ENCODE peak calls at places on chromosomes 16 and 17, in nine cellular contexts. M is T-helper 1 cell; L is CD4-positive, alpha-beta memory T cell; J is astrocyte of the spinal cord; H is endothelial cell; O is heart right ventricle; Y is activated CD4-positive, alpha-beta T cell treated with anti-CD3 and anti-CD28 coated beads, Interleukin-2, amount 10 ng/mL, durations not matched to agents 7 days and 5 days; Z is germinal center; G is KBM-7. V is an unnamed sample.
A peak's percentile ranks its signal among the peaks of the same experiment; 100 is the strongest.

GRCh38 chr16:14371778-14372431 is 258.2 kb downstream of the PARN start:
- DNase-seq in G (no peak), J (no peak), H (no peak), M (no peak), Y (no peak), Z (no peak), O (no peak), L (no peak), V (no peak)

GRCh38 chr17:26963163-26963503 is 330.8 kb upstream of the WSB1 start:
- DNase-seq in L (no peak), G (no peak), J (no peak), O (no peak), Z (no peak), H (no peak), Y (no peak), M (no peak), V (no peak)

GRCh38 chr17:57649191-57649590 is 95.9 kb downstream of the CCDC182 start:
- DNase-seq in J (no peak), Y (no peak), O (no peak), M (no peak), H (no peak), L (no peak), G (no peak), Z (no peak), V (no peak)

GRCh38 chr17:19237389-19238166 is 412 bp downstream of the EPN2 start:
- DNase-seq in Z (peak; percentile 35), J (no peak), H (peak; percentile 37), G (peak; percentile 34), Y (no peak), M (peak; percentile 16), O (peak; percentile 50), L (peak; percentile 55), V (no peak)

GRCh38 chr16:66486773-66487579 is 59.9 kb downstream of the BEAN1 start:
- DNase-seq in O (peak; percentile 38), J (peak; percentile 91), Z (no peak), Y (no peak), G (peak; percentile 66), M (no peak), H (no peak), L (no peak), V (peak; percentile 41)

GRCh38 chr16:81645303-81645702 is 133.8 kb upstream of the PLCG2 start:
- DNase-seq in H (no peak), Y (no peak), O (peak; percentile 61), J (peak; percentile 97), M (no peak), G (no peak), L (no peak), Z (no peak), V (no peak)

GRCh38 chr16:88072571-88073001 is 121.4 kb downstream of the BANP start:
- DNase-seq in Z (no peak), Y (no peak), O (no peak), M (no peak), H (no peak), G (no peak), L (no peak), J (no peak), V (no peak)

GRCh38 chr17:66767164-66767933 is 67.6 kb upstream of the CACNG5 start:
- DNase-seq in G (no peak), O (no peak), Z (no peak), L (no peak), Y (no peak), J (no peak), M (no peak), H (no peak), V (no peak)

GRCh38 chr17:6525111-6525510 is 31.2 kb downstream of the PITPNM3 start:
- DNase-seq in M (no peak), G (no peak), H (no peak), O (no peak), Y (no peak), L (no peak), J (no peak), Z (no peak), V (no peak)

GRCh38 chr16:1550061-1550460 is 16.6 kb downstream of the TMEM204 start:
- DNase-seq in M (no peak), Z (no peak), O (no peak), H (no peak), L (no peak), J (no peak), G (no peak), Y (no peak), V (no peak)

GRCh38 chr17:4584835-4585187 is 482 bp downstream of the SMTNL2 start:
- DNase-seq in J (no peak), Y (no peak), Z (no peak), H (no peak), O (no peak), L (no peak), M (no peak), G (no peak), V (no peak)